ENCODE peak calls at places on chromosomes 2 and 18, in seven cellular contexts. One of them, this sample, is unnamed.
A peak's percentile ranks its signal among the peaks of the same experiment; 100 is the strongest.

GRCh38 chr2:124035001-124035400 is 9.9 kb downstream of the CNTNAP5 start:
- DNase-seq in GM12878: no peak
- DNase-seq in K562: no peak
- DNase-seq in H1: no peak
- DNase-seq in HCT116: no peak
- DNase-seq in HepG2: no peak
- DNase-seq in SK-N-SH: no peak
- DNase-seq in this sample: no peak

GRCh38 chr2:189337648-189338047 is 103.6 kb upstream of the WDR75 start:
- DNase-seq in GM12878: no peak
- DNase-seq in K562: no peak
- DNase-seq in H1: no peak
- DNase-seq in HCT116: no peak
- DNase-seq in HepG2: no peak
- DNase-seq in SK-N-SH: no peak
- DNase-seq in this sample: no peak

GRCh38 chr18:37566479-37567060 is 972 bp upstream of the CELF4 start:
- DNase-seq in GM12878: no peak
- DNase-seq in K562: no peak
- DNase-seq in H1: no peak
- DNase-seq in HCT116: no peak
- DNase-seq in HepG2: no peak
- DNase-seq in SK-N-SH: peak; percentile 77
- DNase-seq in this sample: peak; percentile 46

GRCh38 chr2:12533337-12533736 is 183.4 kb upstream of the TRIB2 start:
- DNase-seq in GM12878: no peak
- DNase-seq in K562: no peak
- DNase-seq in H1: no peak
- DNase-seq in HCT116: no peak
- DNase-seq in HepG2: no peak
- DNase-seq in SK-N-SH: no peak
- DNase-seq in this sample: no peak

GRCh38 chr2:173884403-173884802 is 80.8 kb downstream of the SP3 start:
- DNase-seq in GM12878: no peak
- DNase-seq in K562: peak; percentile 67
- DNase-seq in H1: no peak
- DNase-seq in HCT116: peak; percentile 47
- DNase-seq in HepG2: peak; percentile 56
- DNase-seq in SK-N-SH: peak; percentile 51
- DNase-seq in this sample: peak; percentile 68

GRCh38 chr18:435940-436339 is 64.6 kb downstream of the COLEC12 start:
- DNase-seq in GM12878: no peak
- DNase-seq in K562: no peak
- DNase-seq in H1: no peak
- DNase-seq in HCT116: no peak
- DNase-seq in HepG2: no peak
- DNase-seq in SK-N-SH: no peak
- DNase-seq in this sample: no peak

GRCh38 chr2:71313-72035 is 25.2 kb upstream of the FAM110C start:
- DNase-seq in GM12878: no peak
- DNase-seq in K562: no peak
- DNase-seq in H1: no peak
- DNase-seq in HCT116: peak; percentile 36
- DNase-seq in HepG2: no peak
- DNase-seq in SK-N-SH: no peak
- DNase-seq in this sample: no peak

GRCh38 chr2:191231995-191232394 is 13.2 kb upstream of the MYO1B start:
- DNase-seq in GM12878: no peak
- DNase-seq in K562: no peak
- DNase-seq in H1: no peak
- DNase-seq in HCT116: no peak
- DNase-seq in HepG2: no peak
- DNase-seq in SK-N-SH: no peak
- DNase-seq in this sample: peak; percentile 64

GRCh38 chr2:74906395-74906794 is 52.0 kb upstream of the POLE4 start:
- DNase-seq in GM12878: no peak
- DNase-seq in K562: no peak
- DNase-seq in H1: no peak
- DNase-seq in HCT116: no peak
- DNase-seq in HepG2: no peak
- DNase-seq in SK-N-SH: no peak
- DNase-seq in this sample: no peak

GRCh38 chr18:68056936-68057335 is 540.4 kb upstream of the DSEL start:
- DNase-seq in GM12878: no peak
- DNase-seq in K562: no peak
- DNase-seq in H1: no peak
- DNase-seq in HCT116: no peak
- DNase-seq in HepG2: no peak
- DNase-seq in SK-N-SH: no peak
- DNase-seq in this sample: no peak

GRCh38 chr2:203105996-203106395 is 91.3 kb downstream of the NBEAL1 start:
- DNase-seq in GM12878: no peak
- DNase-seq in K562: no peak
- DNase-seq in H1: no peak
- DNase-seq in HCT116: no peak
- DNase-seq in HepG2: no peak
- DNase-seq in SK-N-SH: no peak
- DNase-seq in this sample: no peak

GRCh38 chr2:174014021-174014698 is 49.0 kb upstream of the SP3 start:
- DNase-seq in GM12878: no peak
- DNase-seq in K562: no peak
- DNase-seq in H1: no peak
- DNase-seq in HCT116: no peak
- DNase-seq in HepG2: no peak
- DNase-seq in SK-N-SH: no peak
- DNase-seq in this sample: peak; percentile 59

GRCh38 chr2:183935005-183935404 is 663.3 kb upstream of the ZNF804A start:
- DNase-seq in GM12878: no peak
- DNase-seq in K562: no peak
- DNase-seq in H1: no peak
- DNase-seq in HCT116: no peak
- DNase-seq in HepG2: no peak
- DNase-seq in SK-N-SH: no peak
- DNase-seq in this sample: no peak

GRCh38 chr2:72035518-72036172 is 112.0 kb downstream of the CYP26B1 start:
- DNase-seq in GM12878: no peak
- DNase-seq in K562: peak; percentile 11
- DNase-seq in H1: no peak
- DNase-seq in HCT116: no peak
- DNase-seq in HepG2: no peak
- DNase-seq in SK-N-SH: peak; percentile 4
- DNase-seq in this sample: no peak

GRCh38 chr18:35513181-35513932 is 15.6 kb upstream of the INO80C start:
- DNase-seq in GM12878: no peak
- DNase-seq in K562: no peak
- DNase-seq in H1: peak; percentile 32
- DNase-seq in HCT116: peak; percentile 54
- DNase-seq in HepG2: no peak
- DNase-seq in SK-N-SH: no peak
- DNase-seq in this sample: peak; percentile 34

GRCh38 chr2:158659483-158659882 is 135.6 kb upstream of the DAPL1 start:
- DNase-seq in GM12878: no peak
- DNase-seq in K562: no peak
- DNase-seq in H1: no peak
- DNase-seq in HCT116: no peak
- DNase-seq in HepG2: no peak
- DNase-seq in SK-N-SH: no peak
- DNase-seq in this sample: no peak

GRCh38 chr2:127064642-127065250 is 42.2 kb downstream of the BIN1 start:
- DNase-seq in GM12878: no peak
- DNase-seq in K562: peak; percentile 97
- DNase-seq in H1: no peak
- DNase-seq in HCT116: peak; percentile 87
- DNase-seq in HepG2: peak; percentile 83
- DNase-seq in SK-N-SH: peak; percentile 80
- DNase-seq in this sample: peak; percentile 53

GRCh38 chr2:120204945-120205670 is 18.1 kb downstream of the TMEM185B start:
- DNase-seq in GM12878: no peak
- DNase-seq in K562: no peak
- DNase-seq in H1: no peak
- DNase-seq in HCT116: no peak
- DNase-seq in HepG2: no peak
- DNase-seq in SK-N-SH: no peak
- DNase-seq in this sample: no peak

GRCh38 chr2:60461421-60462108 is 91.9 kb downstream of the BCL11A start:
- DNase-seq in GM12878: no peak
- DNase-seq in K562: no peak
- DNase-seq in H1: no peak
- DNase-seq in HCT116: no peak
- DNase-seq in HepG2: no peak
- DNase-seq in SK-N-SH: no peak
- DNase-seq in this sample: no peak

GRCh38 chr18:3451166-3451988 is 1.4 kb downstream of the TGIF1 start:
- DNase-seq in GM12878: no peak
- DNase-seq in K562: peak; percentile 90
- DNase-seq in H1: peak; percentile 83
- DNase-seq in HCT116: no peak
- DNase-seq in HepG2: peak; percentile 80
- DNase-seq in SK-N-SH: peak; percentile 86
- DNase-seq in this sample: peak; percentile 89

GRCh38 chr2:68645523-68645922 is 2.1 kb downstream of the PROKR1 start:
- DNase-seq in GM12878: no peak
- DNase-seq in K562: no peak
- DNase-seq in H1: no peak
- DNase-seq in HCT116: no peak
- DNase-seq in HepG2: no peak
- DNase-seq in SK-N-SH: no peak
- DNase-seq in this sample: no peak

GRCh38 chr18:79723036-79723435 is 43.4 kb downstream of the CTDP1 start:
- DNase-seq in GM12878: no peak
- DNase-seq in K562: no peak
- DNase-seq in H1: no peak
- DNase-seq in HCT116: no peak
- DNase-seq in HepG2: no peak
- DNase-seq in SK-N-SH: no peak
- DNase-seq in this sample: no peak

GRCh38 chr18:74397572-74397971 is 59.5 kb downstream of the DIPK1C start:
- DNase-seq in GM12878: no peak
- DNase-seq in K562: no peak
- DNase-seq in H1: no peak
- DNase-seq in HCT116: no peak
- DNase-seq in HepG2: no peak
- DNase-seq in SK-N-SH: no peak
- DNase-seq in this sample: no peak
- TF ChIP-seq CTCF in GM12878: no peak
- TF ChIP-seq CTCF in K562: no peak
- TF ChIP-seq CTCF in H1: no peak
- TF ChIP-seq CTCF in HCT116: no peak
- TF ChIP-seq CTCF in HepG2: peak; percentile 3
- TF ChIP-seq CTCF in SK-N-SH: no peak
- TF ChIP-seq CTCF in this sample: peak; percentile 1

GRCh38 chr2:237483018-237483731 is 3.9 kb upstream of the MLPH start:
- DNase-seq in GM12878: no peak
- DNase-seq in K562: no peak
- DNase-seq in H1: no peak
- DNase-seq in HCT116: no peak
- DNase-seq in HepG2: no peak
- DNase-seq in SK-N-SH: no peak
- DNase-seq in this sample: no peak
- TF ChIP-seq POLR2AphosphoS5 in GM12878: no peak
- TF ChIP-seq POLR2AphosphoS5 in K562: no peak
- TF ChIP-seq POLR2AphosphoS5 in H1: no peak
- TF ChIP-seq POLR2AphosphoS5 in HCT116: no peak
- TF ChIP-seq POLR2AphosphoS5 in HepG2: no peak
- TF ChIP-seq POLR2AphosphoS5 in SK-N-SH: no peak
- TF ChIP-seq POLR2AphosphoS5 in this sample: no peak

DNA sequence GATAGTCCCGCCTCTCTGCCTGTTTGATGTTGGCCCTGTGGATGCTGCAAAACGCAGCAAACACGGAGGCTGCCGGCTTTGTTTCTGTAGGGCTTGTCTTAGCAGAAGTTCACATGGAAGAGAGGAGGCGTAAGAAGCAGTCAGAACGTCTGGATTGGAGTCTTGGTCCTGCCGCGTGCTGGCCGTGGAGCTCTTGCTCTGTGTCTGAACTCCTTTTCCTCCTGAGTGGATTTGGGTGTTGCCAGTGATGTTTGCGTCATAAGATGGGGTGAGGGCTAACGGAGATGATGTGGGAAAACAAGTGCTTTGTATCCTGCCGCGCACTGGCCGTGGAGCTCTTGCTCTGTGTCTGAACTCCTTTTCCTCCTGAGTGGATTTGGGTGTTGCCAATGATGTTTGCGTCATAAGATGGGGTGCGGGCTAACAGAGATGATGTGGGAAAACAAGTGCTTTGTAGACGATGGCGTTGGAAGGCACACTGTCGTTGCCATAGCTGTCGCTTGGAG is 240.9 kb downstream of the AGAP1 start:
- DNase-seq in GM12878: no peak
- DNase-seq in K562: no peak
- DNase-seq in H1: no peak
- DNase-seq in HCT116: no peak
- DNase-seq in HepG2: no peak
- DNase-seq in SK-N-SH: no peak
- DNase-seq in this sample: no peak
- H2AFZ ChIP-seq in GM12878: no peak overlapping the region
- H2AFZ ChIP-seq in K562: no peak overlapping the region
- H2AFZ ChIP-seq in H1: no peak overlapping the region
- H2AFZ ChIP-seq in HCT116: no peak overlapping the region
- H2AFZ ChIP-seq in HepG2: no peak overlapping the region
- H2AFZ ChIP-seq in SK-N-SH: no peak overlapping the region
- H2AFZ ChIP-seq in this sample: no peak overlapping the region

GRCh38 chr2:24912986-24913385 is 7.1 kb downstream of the ADCY3 start:
- DNase-seq in GM12878: no peak
- DNase-seq in K562: no peak
- DNase-seq in H1: no peak
- DNase-seq in HCT116: no peak
- DNase-seq in HepG2: no peak
- DNase-seq in SK-N-SH: no peak
- DNase-seq in this sample: no peak
- TF ChIP-seq CTCF in GM12878: no peak
- TF ChIP-seq CTCF in K562: no peak
- TF ChIP-seq CTCF in H1: no peak
- TF ChIP-seq CTCF in HCT116: no peak
- TF ChIP-seq CTCF in HepG2: no peak
- TF ChIP-seq CTCF in SK-N-SH: no peak
- TF ChIP-seq CTCF in this sample: no peak

GRCh38 chr18:9612215-9612830 is 2.0 kb downstream of the PPP4R1 start:
- DNase-seq in GM12878: no peak
- DNase-seq in K562: no peak
- DNase-seq in H1: no peak
- DNase-seq in HCT116: peak; percentile 60
- DNase-seq in HepG2: peak; percentile 66
- DNase-seq in SK-N-SH: peak; percentile 66
- DNase-seq in this sample: peak; percentile 37
- TF ChIP-seq POLR2AphosphoS5 in GM12878: no peak
- TF ChIP-seq POLR2AphosphoS5 in K562: no peak
- TF ChIP-seq POLR2AphosphoS5 in H1: no peak
- TF ChIP-seq POLR2AphosphoS5 in HCT116: no peak
- TF ChIP-seq POLR2AphosphoS5 in HepG2: no peak
- TF ChIP-seq POLR2AphosphoS5 in SK-N-SH: no peak
- TF ChIP-seq POLR2AphosphoS5 in this sample: no peak

GRCh38 chr2:39150890-39151497 is 30.1 kb upstream of the SOS1 start:
- DNase-seq in GM12878: no peak
- DNase-seq in K562: no peak
- DNase-seq in H1: no peak
- DNase-seq in HCT116: no peak
- DNase-seq in HepG2: peak; percentile 67
- DNase-seq in SK-N-SH: no peak
- DNase-seq in this sample: no peak
- H2AFZ ChIP-seq in GM12878: no peak overlapping the region
- H2AFZ ChIP-seq in K562: peak overlapping the region; percentile 99
- H2AFZ ChIP-seq in H1: no peak overlapping the region
- H2AFZ ChIP-seq in HCT116: no peak overlapping the region
- H2AFZ ChIP-seq in HepG2: no peak overlapping the region
- H2AFZ ChIP-seq in SK-N-SH: no peak overlapping the region
- H2AFZ ChIP-seq in this sample: peak overlapping the region; percentile 74